ENCODE peak calls at places on chromosomes 2 and 18, in eight cellular contexts. K is fibroblast of the aortic adventitia, O is fibroblast of villous mesenchyme, T is breast epithelium, V is WTC11, W is AG04450, B is BE2C, L is choroid plexus epithelial cell. S is an unnamed sample.

GRCh38 chr18:12645751-12646203 is 12.1 kb downstream of the SPIRE1 start:
- DNase-seq in O (peak; percentile 56), W (no peak), B (no peak), K (peak; percentile 72), V (no peak), L (peak; percentile 60), T (peak; percentile 53), S (no peak)

GRCh38 chr2:154455201-154455600 is 243.3 kb upstream of the KCNJ3 start:
- DNase-seq in T (no peak), W (no peak), L (peak; percentile 8), V (no peak), B (no peak), K (peak; percentile 23), O (no peak), S (no peak)

GRCh38 chr2:46025683-46026082 is 271.5 kb upstream of the EPAS1 start:
- DNase-seq in K (no peak), O (no peak), B (no peak), W (no peak), T (no peak), L (no peak), V (no peak), S (no peak)

GRCh38 chr2:19846030-19846429 is 55.8 kb downstream of the TTC32 start:
- DNase-seq in W (no peak), B (no peak), K (no peak), O (no peak), T (peak; percentile 16), V (no peak), L (no peak), S (no peak)

GRCh38 chr18:7684966-7685365 is 117.8 kb downstream of the PTPRM start:
- DNase-seq in T (no peak), K (no peak), W (no peak), B (no peak), O (no peak), L (peak; percentile 31), V (no peak), S (no peak)

GRCh38 chr2:98519851-98520250 is 75.2 kb downstream of the INPP4A start:
- DNase-seq in K (no peak), V (no peak), O (no peak), T (no peak), W (no peak), L (no peak), B (no peak), S (no peak)

GRCh38 chr18:49362431-49362830 is 98.0 kb downstream of the DYM start:
- DNase-seq in K (peak; percentile 59), O (no peak), T (no peak), W (no peak), V (no peak), L (peak; percentile 26), B (no peak), S (no peak)

GRCh38 chr2:45439788-45440773 is 171.0 kb downstream of the SRBD1 start:
- DNase-seq in O (no peak), W (no peak), T (no peak), K (peak; percentile 30), V (no peak), L (peak; percentile 58), B (no peak), S (no peak)

GRCh38 chr2:32453242-32454062 is 96.6 kb downstream of the BIRC6 start:
- DNase-seq in V (no peak), T (no peak), B (no peak), L (peak; percentile 59), O (peak; percentile 32), K (no peak), W (no peak), S (no peak)

GRCh38 chr2:112794131-112794733 is 9.9 kb upstream of the IL1A start:
- DNase-seq in O (peak; percentile 94), T (no peak), W (peak; percentile 69), L (peak; percentile 95), V (no peak), B (no peak), K (peak; percentile 98), S (no peak)

GRCh38 chr2:74952575-74952974 is 5.9 kb upstream of the POLE4 start:
- DNase-seq in W (no peak), V (no peak), K (no peak), T (no peak), B (no peak), L (peak; percentile 27), O (no peak), S (no peak)

GRCh38 chr2:111954602-111955332 is 56.4 kb downstream of the MERTK start:
- DNase-seq in K (no peak), L (no peak), O (no peak), B (no peak), T (no peak), W (no peak), V (no peak), S (no peak)

GRCh38 chr2:159128191-159128590 is 158.3 kb downstream of the WDSUB1 start:
- DNase-seq in T (no peak), V (no peak), W (no peak), B (peak; percentile 57), L (no peak), K (no peak), O (peak; percentile 53), S (no peak)

GRCh38 chr2:130387071-130387400 is 31.2 kb downstream of the PTPN18 start:
- DNase-seq in V (no peak), W (no peak), L (no peak), K (peak; percentile 69), O (no peak), T (no peak), B (no peak), S (no peak)

GRCh38 chr2:85414761-85415498 is 3.6 kb upstream of the SH2D6 start:
- DNase-seq in W (no peak), V (no peak), T (no peak), O (no peak), B (no peak), K (no peak), L (no peak), S (no peak)

GRCh38 chr2:42250925-42251324 is 81.8 kb downstream of the EML4 start:
- DNase-seq in W (no peak), B (no peak), O (no peak), K (no peak), T (no peak), L (no peak), V (no peak), S (no peak)

GRCh38 chr2:8314063-8314462 is 367.8 kb upstream of the ID2 start:
- DNase-seq in W (no peak), K (no peak), B (no peak), L (no peak), O (no peak), T (no peak), V (no peak), S (no peak)

GRCh38 chr2:46018773-46019593 is 278.2 kb upstream of the EPAS1 start:
- DNase-seq in O (no peak), L (no peak), V (no peak), T (no peak), K (no peak), W (no peak), B (no peak), S (no peak)

GRCh38 chr2:98801286-98801685 is 70.4 kb upstream of the MGAT4A start:
- DNase-seq in T (no peak), B (no peak), O (no peak), K (no peak), L (no peak), V (no peak), W (no peak), S (no peak)

GRCh38 chr2:88437010-88437409 is 15.5 kb downstream of the FOXI3 start:
- DNase-seq in W (no peak), B (no peak), V (no peak), K (no peak), O (no peak), T (no peak), L (no peak), S (no peak)

GRCh38 chr18:4399929-4400328 is 55.2 kb downstream of the DLGAP1 start:
- DNase-seq in T (no peak), K (no peak), W (no peak), V (peak; percentile 41), L (no peak), B (no peak), O (no peak), S (no peak)

GRCh38 chr18:45658756-45659155 is 43.5 kb downstream of the SLC14A2 start:
- DNase-seq in W (no peak), O (no peak), B (no peak), K (peak; percentile 20), T (no peak), L (no peak), V (no peak), S (no peak)

GRCh38 chr2:7773362-7773973 is 856.3 kb downstream of the RNF144A start:
- DNase-seq in B (no peak), V (no peak), O (no peak), T (peak; percentile 89), K (peak; percentile 24), W (no peak), L (no peak), S (no peak)

GRCh38 chr18:3994061-3994687 is 460.9 kb downstream of the DLGAP1 start:
- DNase-seq in V (no peak), O (no peak), K (no peak), T (no peak), W (no peak), L (no peak), B (no peak), S (no peak)

GRCh38 chr2:240520974-240521350 is 36.8 kb downstream of the ANKMY1 start:
- DNase-seq in W (no peak), B (no peak), K (no peak), O (no peak), T (no peak), V (no peak), L (no peak), S (no peak)

GRCh38 chr2:64698068-64698645 is 44.4 kb upstream of the SERTAD2 start:
- DNase-seq in B (no peak), O (no peak), W (no peak), L (no peak), T (no peak), K (no peak), V (no peak), S (no peak)

GRCh38 chr2:26922638-26923466 is 47.6 kb upstream of the MAPRE3 start:
- DNase-seq in T (no peak), W (no peak), K (peak; percentile 25), B (peak; percentile 74), L (peak; percentile 74), O (peak; percentile 26), V (peak; percentile 73), S (peak; percentile 31)

GRCh38 chr2:95392730-95393455 is 9.6 kb upstream of the FAHD2A start:
- DNase-seq in K (no peak), W (no peak), B (no peak), L (no peak), V (peak; percentile 56), O (no peak), T (no peak), S (no peak)
- TF ChIP-seq CTCF in K (no peak), W (no peak), B (no peak), L (peak; percentile 30), V (no peak), O (peak; percentile 24), T (no peak), S (peak; percentile 35)

GRCh38 chr2:127064642-127065250 is 42.2 kb downstream of the BIN1 start:
- DNase-seq in K (peak; percentile 93), O (peak; percentile 97), W (peak; percentile 84), T (peak; percentile 65), V (peak; percentile 51), B (peak; percentile 80), L (peak; percentile 91), S (peak; percentile 22)
- TF ChIP-seq CTCF in K (peak; percentile 21), O (peak; percentile 22), W (no peak), T (no peak), V (no peak), B (no peak), L (no peak), S (no peak)

GRCh38 chr18:56162871-56163270 is 475.5 kb downstream of the TXNL1 start:
- DNase-seq in K (no peak), V (no peak), T (no peak), O (peak; percentile 69), L (peak; percentile 23), W (no peak), B (no peak), S (no peak)
- TF ChIP-seq CTCF in K (no peak), V (no peak), T (no peak), O (no peak), L (no peak), W (no peak), B (no peak), S (no peak)

GRCh38 chr2:49857371-49858112 is 703.2 kb upstream of the FSHR start:
- DNase-seq in V (no peak), L (no peak), K (no peak), O (no peak), W (no peak), T (no peak), B (no peak), S (no peak)
- TF ChIP-seq CTCF in V (no peak), L (no peak), K (no peak), O (no peak), W (no peak), T (no peak), B (no peak), S (no peak)